ENCODE peak calls at places on chromosomes 7 and 10, in five cellular contexts. F, Y, J, M and D are unnamed samples.
A peak's percentile ranks its signal among the peaks of the same experiment; 100 is the strongest.

GRCh38 chr7:78620931-78621330 is 822.4 kb downstream of the PHTF2 start:
- DNase-seq in F (peak; percentile 45), Y (no peak), J (no peak), M (no peak), D (peak; percentile 1)

GRCh38 chr10:71459513-71459912 is 62.8 kb downstream of the CDH23 start:
- DNase-seq in F (no peak), Y (no peak), J (no peak), M (no peak), D (no peak)

GRCh38 chr10:91049961-91050360 is 129.1 kb upstream of the ANKRD1 start:
- DNase-seq in F (no peak), Y (no peak), J (no peak), M (no peak), D (no peak)

GRCh38 chr10:132960071-132960472 is 17.7 kb upstream of the CFAP46 start:
- DNase-seq in F (no peak), Y (no peak), J (no peak), M (no peak), D (no peak)

GRCh38 chr7:54864718-54865117 is 105.7 kb upstream of the SEC61G start:
- DNase-seq in F (peak; percentile 69), Y (no peak), J (no peak), M (no peak), D (no peak)

GRCh38 chr7:16652888-16653287 is 6.9 kb downstream of the BZW2 start:
- DNase-seq in F (peak; percentile 71), Y (no peak), J (no peak), M (peak; percentile 68), D (peak; percentile 93)

GRCh38 chr7:12564996-12565764 is 5.3 kb upstream of the SCIN start:
- DNase-seq in F (peak; percentile 64), Y (no peak), J (no peak), M (no peak), D (no peak)

GRCh38 chr10:60894816-60895215 is 49.2 kb downstream of the RHOBTB1 start:
- DNase-seq in F (no peak), Y (no peak), J (no peak), M (no peak), D (no peak)

GRCh38 chr10:113965683-113966082 is 78.0 kb upstream of the ADRB1 start:
- DNase-seq in F (no peak), Y (no peak), J (no peak), M (no peak), D (no peak)

GRCh38 chr7:121099572-121099971 is 111.1 kb downstream of the CPED1 start:
- DNase-seq in F (peak; percentile 56), Y (no peak), J (no peak), M (no peak), D (no peak)

GRCh38 chr10:42988517-42989395 is 88.1 kb upstream of the RET start:
- DNase-seq in F (no peak), Y (peak; percentile 49), J (no peak), M (no peak), D (no peak)

GRCh38 chr7:88217675-88218427 is 2.0 kb downstream of the SRI start:
- DNase-seq in F (no peak), Y (no peak), J (no peak), M (no peak), D (peak; percentile 26)

GRCh38 chr10:47182934-47183725 is 116.9 kb upstream of the GDF10 start:
- DNase-seq in F (no peak), Y (no peak), J (no peak), M (no peak), D (no peak)

GRCh38 chr7:143300959-143301617 is 12.9 kb downstream of the CASP2 start:
- DNase-seq in F (peak; percentile 88), Y (no peak), J (no peak), M (no peak), D (no peak)

GRCh38 chr7:4261038-4261960 is 420.8 kb upstream of the FOXK1 start:
- DNase-seq in F (no peak), Y (no peak), J (no peak), M (no peak), D (no peak)

GRCh38 chr10:85430991-85431390 is 935.6 kb downstream of the GRID1 start:
- DNase-seq in F (no peak), Y (no peak), J (no peak), M (no peak), D (no peak)

GRCh38 chr10:22927163-22927562 is 690 bp upstream of the ARMC3 start:
- DNase-seq in F (no peak), Y (no peak), J (no peak), M (no peak), D (no peak)

GRCh38 chr10:131746241-131746711 is 154.5 kb upstream of the PPP2R2D start:
- DNase-seq in F (no peak), Y (no peak), J (no peak), M (no peak), D (no peak)

GRCh38 chr10:12534824-12535223 is 185.5 kb downstream of the CAMK1D start:
- DNase-seq in F (peak; percentile 43), Y (no peak), J (no peak), M (no peak), D (no peak)

GRCh38 chr7:20172736-20173334 is 44.3 kb downstream of the MACC1 start:
- DNase-seq in F (peak; percentile 74), Y (peak; percentile 89), J (peak; percentile 52), M (peak; percentile 35), D (peak; percentile 25)

GRCh38 chr7:130872756-130873448 is 138.9 kb upstream of the KLF14 start:
- DNase-seq in F (no peak), Y (no peak), J (no peak), M (no peak), D (no peak)

GRCh38 chr10:61835069-61835908 is 66.2 kb upstream of the ARID5B start:
- DNase-seq in F (peak; percentile 96), Y (peak; percentile 65), J (peak; percentile 71), M (peak; percentile 29), D (no peak)

GRCh38 chr7:102872460-102872859 is 40.3 kb upstream of the LRRC17 start:
- DNase-seq in F (peak; percentile 80), Y (no peak), J (no peak), M (no peak), D (no peak)

GRCh38 chr10:58818889-58819288 is 306.2 kb downstream of the BICC1 start:
- DNase-seq in F (peak; percentile 97), Y (no peak), J (no peak), M (no peak), D (no peak)

GRCh38 chr7:132654150-132654549 is 77.9 kb upstream of the PLXNA4 start:
- DNase-seq in F (peak; percentile 23), Y (no peak), J (peak; percentile 4), M (no peak), D (no peak)

GRCh38 chr7:38129162-38129561 is 48.9 kb upstream of the STARD3NL start:
- DNase-seq in F (no peak), Y (no peak), J (no peak), M (no peak), D (no peak)

GRCh38 chr10:22315455-22316285 is 518 bp upstream of the COMMD3 start:
- DNase-seq in F (peak; percentile 19), Y (no peak), J (no peak), M (no peak), D (no peak)

GRCh38 chr7:47601119-47601880 is 19.4 kb upstream of the TNS3 start:
- DNase-seq in F (peak; percentile 92), Y (no peak), J (no peak), M (no peak), D (no peak)

GRCh38 chr10:110056822-110057221 is 49.0 kb downstream of the ADD3 start:
- DNase-seq in F (no peak), Y (no peak), J (no peak), M (no peak), D (no peak)

GRCh38 chr10:122143238-122143841 is 127.8 kb upstream of the BTBD16 start:
- DNase-seq in F (peak; percentile 65), Y (no peak), J (no peak), M (no peak), D (peak; percentile 81)

GRCh38 chr7:158272091-158272490 is 315.5 kb downstream of the PTPRN2 start:
- DNase-seq in F (no peak), Y (no peak), J (no peak), M (no peak), D (no peak)
- H3K9me3 ChIP-seq in F (no peaks in the 10 kb centered on the region), Y (no peaks in the 10 kb centered on the region), J (no peaks in the 10 kb centered on the region), M (no peaks in the 10 kb centered on the region), D (no peaks in the 10 kb centered on the region)

DNA sequence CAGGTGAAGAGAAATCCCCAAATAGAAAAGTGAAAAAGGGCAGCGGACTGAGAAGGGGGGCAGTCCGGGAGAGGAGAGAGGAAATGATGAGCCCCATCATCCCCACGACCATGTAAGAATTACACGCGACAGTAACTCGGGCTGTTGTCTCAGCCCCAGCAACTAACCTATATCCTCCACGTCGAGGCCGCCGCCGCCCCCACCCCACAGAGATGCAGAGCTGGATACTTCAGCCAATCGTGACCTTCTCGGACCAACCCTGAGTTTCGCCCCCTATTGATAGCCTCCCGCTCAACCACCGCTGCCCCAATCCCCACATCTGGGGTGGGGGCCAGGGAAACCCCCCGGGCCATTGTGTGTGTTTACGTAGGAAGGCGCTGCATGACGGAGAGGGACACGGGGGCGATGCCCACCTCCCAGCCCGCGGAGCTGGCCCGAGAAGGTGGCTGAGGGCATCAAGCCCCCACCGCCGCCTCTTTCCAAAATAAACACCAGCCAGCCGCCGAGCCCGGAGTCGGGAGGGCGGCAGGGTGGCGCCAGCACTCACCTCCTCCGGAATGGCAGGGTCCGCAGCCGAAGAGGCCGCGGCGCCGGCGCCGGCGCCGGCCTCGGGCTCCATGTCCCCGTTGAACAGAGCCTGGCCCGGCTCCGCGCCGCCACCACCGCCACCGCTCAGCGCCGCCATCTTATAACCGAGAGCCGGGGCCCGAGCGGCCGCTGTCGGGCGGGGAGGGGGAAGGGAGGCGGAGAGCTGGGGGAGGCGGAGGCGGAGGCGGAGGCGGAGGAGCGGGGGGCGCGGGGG is 509 bp downstream of the BRAF start:
- DNase-seq in F (peak; percentile 35), Y (peak; percentile 82), J (peak; percentile 32), M (peak; percentile 75), D (peak; percentile 72)
- H3K27ac ChIP-seq in F (peak overlapping the region; percentile 56), Y (peak overlapping the region; percentile 99), J (peak overlapping the region; percentile 89), M (peak overlapping the region; percentile 96), D (peak overlapping the region; percentile 99)

DNA sequence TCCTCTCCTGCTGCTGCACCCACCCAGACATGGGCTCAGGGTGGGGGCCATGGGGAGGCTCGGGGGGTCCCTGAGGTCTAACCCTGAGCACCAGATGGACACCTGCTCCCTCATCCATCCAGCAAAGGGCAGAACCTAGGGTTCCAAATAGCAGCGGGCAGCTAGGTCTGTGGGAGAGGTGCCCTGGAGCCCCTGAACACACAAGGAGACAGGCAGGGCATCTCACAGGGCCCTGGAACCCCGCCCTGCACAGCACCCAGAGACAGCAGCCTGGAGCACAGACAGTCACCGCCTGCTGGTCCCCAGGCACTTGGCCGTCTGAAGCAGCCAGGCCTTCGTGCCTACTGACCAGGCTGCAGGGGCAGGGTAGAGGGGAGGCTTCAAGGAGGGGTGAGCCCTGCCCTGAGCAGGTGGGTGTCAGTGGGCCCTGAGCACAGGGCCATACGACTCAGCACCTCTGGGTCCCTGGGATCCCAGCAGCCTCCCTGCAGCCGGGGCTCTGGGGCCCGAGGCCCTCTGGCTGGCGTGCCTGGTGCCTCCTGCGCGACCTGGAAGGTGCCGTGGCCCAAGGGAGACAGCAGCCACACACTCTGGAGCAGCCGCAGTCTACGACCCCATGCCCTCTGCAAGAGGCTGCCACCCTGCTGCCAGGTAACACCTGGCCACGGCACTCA is 38.3 kb downstream of the GET4 start:
- DNase-seq in F (no peak), Y (no peak), J (no peak), M (no peak), D (no peak)
- H3K4me1 ChIP-seq in F (peaks cover 12% of the 10 kb centered on the region), Y (peaks cover under 1% of the 10 kb centered on the region), J (peaks cover 4% of the 10 kb centered on the region), M (peaks cover 26% of the 10 kb centered on the region), D (peaks cover 23% of the 10 kb centered on the region)

GRCh38 chr7:51649-52048 is 140.7 kb upstream of the FAM20C start:
- DNase-seq in F (no peak), Y (peak; percentile 24), J (no peak), M (no peak), D (peak; percentile 33)
- H3K9me3 ChIP-seq in F (no peaks in the 10 kb centered on the region), Y (no peaks in the 10 kb centered on the region), J (no peaks in the 10 kb centered on the region), M (no peaks in the 10 kb centered on the region), D (no peaks in the 10 kb centered on the region)

GRCh38 chr10:87552248-87552914 is 47.7 kb downstream of the MINPP1 start:
- DNase-seq in F (no peak), Y (no peak), J (no peak), M (no peak), D (no peak)
- H3K27ac ChIP-seq in F (no peak overlapping the region), Y (peak overlapping the region; percentile 18), J (no peak overlapping the region), M (no peak overlapping the region), D (no peak overlapping the region)